ENCODE peak calls at places on chromosomes 5 and 9, in five cellular contexts. S is tibial nerve, Q is spleen, O is transverse colon, K is stomach. U is an unnamed sample.
A peak's percentile ranks its signal among the peaks of the same experiment; 100 is the strongest.

GRCh38 chr9:128992995-128993394 is 35.1 kb downstream of the SH3GLB2 start:
- DNase-seq in K (peak; percentile 51), Q (no peak), O (no peak), S (no peak), U (no peak)

GRCh38 chr9:114484854-114485443 is 20.3 kb downstream of the WHRN start:
- DNase-seq in O (no peak), K (no peak), Q (no peak), S (no peak), U (no peak)

GRCh38 chr5:66659780-66660179 is 63.6 kb downstream of the MAST4 start:
- DNase-seq in O (no peak), Q (no peak), S (no peak), K (no peak), U (no peak)

GRCh38 chr9:76756273-76756650 is 8.0 kb upstream of the PCA3 start:
- DNase-seq in O (peak; percentile 31), K (no peak), S (no peak), Q (no peak), U (no peak)

GRCh38 chr5:131163315-131164119 is 1.5 kb downstream of the HINT1 start:
- DNase-seq in K (no peak), S (no peak), O (no peak), Q (no peak), U (no peak)

GRCh38 chr5:43063731-43064171 is 23.6 kb upstream of the ANXA2R start:
- DNase-seq in S (no peak), O (no peak), Q (peak; percentile 80), K (no peak), U (no peak)

GRCh38 chr5:35476046-35476445 is 141.6 kb upstream of the SPEF2 start:
- DNase-seq in Q (no peak), K (no peak), O (no peak), S (no peak), U (no peak)

GRCh38 chr5:179348833-179349232 is 3.6 kb upstream of the ADAMTS2 start:
- DNase-seq in S (no peak), O (no peak), Q (peak; percentile 66), K (no peak), U (peak; percentile 52)

GRCh38 chr9:93467062-93467416 is 13.7 kb upstream of the FAM120AOS start:
- DNase-seq in S (no peak), O (no peak), Q (no peak), K (no peak), U (no peak)

GRCh38 chr5:111043712-111044506 is 27.6 kb upstream of the TSLP start:
- DNase-seq in S (no peak), Q (no peak), K (no peak), O (no peak), U (no peak)

GRCh38 chr9:128169925-128170324 is 9.9 kb downstream of the BBLN start:
- DNase-seq in O (no peak), K (no peak), S (no peak), Q (no peak), U (no peak)

GRCh38 chr5:145295236-145295635 is 539.9 kb downstream of the PRELID2 start:
- DNase-seq in O (no peak), K (no peak), S (no peak), Q (no peak), U (no peak)

GRCh38 chr9:127950513-127951210 is 13.0 kb upstream of the DPM2 start:
- DNase-seq in Q (no peak), O (no peak), K (no peak), S (peak; percentile 69), U (no peak)

GRCh38 chr9:92808726-92809451 is 44.3 kb upstream of the BICD2 start:
- DNase-seq in K (peak; percentile 70), O (peak; percentile 65), S (no peak), Q (peak; percentile 87), U (peak; percentile 85)

GRCh38 chr9:12133416-12133815 is 559.8 kb upstream of the TYRP1 start:
- DNase-seq in S (no peak), Q (no peak), O (no peak), K (no peak), U (no peak)

GRCh38 chr9:2017459-2018161 is 2.5 kb downstream of the SMARCA2 start:
- DNase-seq in S (peak; percentile 66), K (peak; percentile 80), Q (peak; percentile 98), O (peak; percentile 81), U (peak; percentile 89)
- TF ChIP-seq POLR2A in S (peak; percentile 46), K (no peak), Q (no peak), O (peak; percentile 82), U (peak; percentile 61)

DNA sequence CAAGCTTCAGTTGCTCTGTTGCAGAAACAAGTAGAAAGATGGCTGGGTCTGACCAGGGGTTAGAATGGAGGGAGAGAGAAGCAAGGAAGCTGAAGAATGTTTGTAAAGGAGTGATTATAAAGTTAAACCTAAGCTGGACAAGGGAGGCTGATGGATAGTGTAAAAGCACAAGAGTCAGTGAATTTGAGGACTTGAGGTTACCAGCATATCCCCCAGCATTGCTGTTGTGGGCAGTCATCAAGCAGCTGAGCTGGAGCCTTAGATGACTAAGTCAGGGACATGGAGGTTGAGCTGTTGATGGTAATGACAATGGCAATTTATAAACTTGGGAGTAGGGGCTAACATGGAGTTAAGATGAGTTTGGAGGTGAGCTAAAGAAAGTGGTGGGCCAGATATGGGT is 131.5 kb downstream of the ERCC6L2 start:
- DNase-seq in S (no peak), Q (no peak), K (no peak), O (no peak), U (no peak)
- H3K36me3 ChIP-seq in S (no peaks in the 10 kb centered on the region), Q (peaks cover 97% of the 10 kb centered on the region), K (peaks cover 62% of the 10 kb centered on the region), O (peaks cover 27% of the 10 kb centered on the region), U (peaks cover 65% of the 10 kb centered on the region)

DNA sequence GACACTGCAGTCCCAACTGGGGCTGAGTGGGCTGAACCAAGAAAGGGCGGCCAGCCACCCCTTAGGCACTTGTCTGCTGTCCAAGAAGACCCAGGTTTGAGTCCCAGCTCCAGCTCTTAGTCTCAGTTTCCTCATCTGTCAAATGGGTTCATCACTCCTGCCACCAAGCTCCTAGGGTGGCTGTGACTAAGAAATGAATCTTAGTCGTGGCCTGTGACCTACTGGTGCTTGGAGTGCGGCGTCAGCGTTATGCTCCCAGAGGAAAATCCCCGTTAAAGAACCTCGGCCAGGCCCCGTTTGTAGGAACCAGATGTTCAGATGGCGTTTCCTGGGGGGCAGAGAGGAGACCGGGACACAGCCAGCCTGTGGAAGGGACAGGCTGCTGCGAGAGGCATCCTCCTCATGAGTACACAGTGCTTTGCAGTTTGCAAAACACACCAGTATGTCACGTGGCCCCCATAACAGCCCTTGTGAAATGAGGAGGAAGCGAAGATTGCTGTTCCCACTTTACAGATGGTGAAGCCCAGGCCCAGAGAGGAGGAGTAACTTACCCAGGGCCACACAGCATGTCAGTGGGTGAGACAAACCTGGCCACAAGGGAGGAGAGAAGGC is 3.3 kb downstream of the FIBCD1 start:
- DNase-seq in Q (no peak), O (no peak), S (no peak), K (no peak), U (no peak)
- H3K4me1 ChIP-seq in Q (peaks cover 55% of the 10 kb centered on the region), O (peaks cover 39% of the 10 kb centered on the region), S (peaks cover 9% of the 10 kb centered on the region), K (peaks cover 27% of the 10 kb centered on the region), U (peaks cover 46% of the 10 kb centered on the region)

GRCh38 chr5:112862085-112862484 is 998 bp downstream of the SRP19 start:
- DNase-seq in O (no peak), K (no peak), S (no peak), Q (no peak), U (no peak)

GRCh38 chr5:112863549-112863948 is 2.5 kb downstream of the SRP19 start:
- DNase-seq in K (peak; percentile 60), O (no peak), S (no peak), Q (no peak), U (no peak)

GRCh38 chr5:112861638-112861985 is 525 bp downstream of the SRP19 start:
- DNase-seq in Q (no peak), O (no peak), K (no peak), S (no peak), U (no peak)

GRCh38 chr5:112857866-112858265 is 3.2 kb upstream of the SRP19 start:
- DNase-seq in K (no peak), S (no peak), O (no peak), Q (no peak), U (no peak)

DNA sequence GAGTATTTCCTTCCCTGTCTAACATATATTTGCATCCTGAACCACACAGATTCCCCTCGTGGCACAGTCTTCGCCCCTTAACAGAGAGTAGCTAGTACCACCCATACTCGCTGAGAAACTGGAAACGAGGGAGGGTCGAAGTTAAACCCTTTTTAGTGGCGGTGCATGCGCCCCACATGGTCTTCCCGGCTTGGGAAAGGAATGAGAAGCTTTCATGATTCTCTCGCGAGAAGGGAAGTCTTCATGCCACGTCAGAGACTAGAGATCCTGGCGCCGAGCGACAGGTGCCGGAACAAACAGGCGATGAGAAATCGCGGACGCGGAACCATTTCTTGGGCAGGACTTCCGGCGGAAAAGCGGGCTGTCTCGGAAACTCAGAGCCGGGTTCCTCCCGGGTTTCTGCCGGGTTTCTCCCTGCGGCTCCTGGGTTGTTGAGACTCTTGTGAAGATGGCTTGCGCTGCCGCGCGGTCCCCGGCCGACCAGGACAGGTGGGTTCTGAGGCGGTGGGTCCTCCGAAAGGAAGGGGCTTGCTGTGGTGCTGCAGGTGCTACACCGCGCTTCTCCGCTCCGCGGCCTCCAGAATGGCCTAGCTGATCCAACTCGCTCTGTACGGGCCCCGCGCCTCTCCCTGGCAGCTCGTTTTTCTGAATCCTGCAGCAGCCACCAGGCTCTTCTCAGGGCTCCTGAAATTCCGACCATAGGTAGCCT is at the start of gene SRP19:
- DNase-seq in O (peak; percentile 95), S (peak; percentile 88), Q (peak; percentile 97), K (peak; percentile 96), U (peak; percentile 96)
- TF ChIP-seq POLR2A in O (peak; percentile 71), S (peak; percentile 50), Q (no peak), K (peak; percentile 45), U (no peak)

GRCh38 chr9:132381966-132382541 is 24.6 kb downstream of the TTF1 start:
- DNase-seq in O (no peak), Q (peak; percentile 77), S (no peak), K (no peak), U (no peak)

GRCh38 chr9:132384376-132384775 is 22.3 kb downstream of the TTF1 start:
- DNase-seq in Q (no peak), S (no peak), O (no peak), K (no peak), U (no peak)

GRCh38 chr9:132383462-132383883 is 23.2 kb downstream of the TTF1 start:
- DNase-seq in K (no peak), S (no peak), O (peak; percentile 24), Q (peak; percentile 84), U (no peak)
- H3K36me3 ChIP-seq in K (peaks cover 100% of the 10 kb centered on the region), S (no peaks in the 10 kb centered on the region), O (peaks cover 26% of the 10 kb centered on the region), Q (peaks cover 78% of the 10 kb centered on the region), U (peaks cover 96% of the 10 kb centered on the region)

GRCh38 chr9:136654820-136655219 is 7.9 kb upstream of the EGFL7 start:
- DNase-seq in O (no peak), K (no peak), Q (no peak), S (no peak), U (no peak)
- H3K4me1 ChIP-seq in O (peaks cover 3% of the 10 kb centered on the region), K (no peaks in the 10 kb centered on the region), Q (peaks cover 77% of the 10 kb centered on the region), S (no peaks in the 10 kb centered on the region), U (peaks cover 4% of the 10 kb centered on the region)

GRCh38 chr5:94740328-94740727 is 121.9 kb downstream of the SLF1 start:
- DNase-seq in K (no peak), O (no peak), Q (no peak), S (no peak), U (no peak)
- TF ChIP-seq POLR2A in K (no peak), O (no peak), Q (no peak), S (no peak), U (no peak)

U was measured in suprapubic skin.